ENCODE peak calls at places on chromosomes 5 and 9, in four cellular contexts. I is A549, L is aorta, C is Peyer's patch. Y is an unnamed sample.

GRCh38 chr5:150412319-150413175 is at the start of gene CD74:
- DNase-seq in I (no peak), C (peak; percentile 83), L (peak; percentile 91), Y (peak; percentile 94)

GRCh38 chr5:114360816-114361723 is 800 bp upstream of the KCNN2 start:
- DNase-seq in L (peak; percentile 78), C (peak; percentile 51), I (peak; percentile 2), Y (no peak)

GRCh38 chr5:57172466-57172961 is 1.3 kb upstream of the GPBP1 start:
- DNase-seq in L (no peak), C (no peak), I (peak; percentile 33), Y (peak; percentile 60)

GRCh38 chr5:134189031-134189430 is 12.3 kb upstream of the SKP1 start:
- DNase-seq in L (no peak), C (no peak), I (no peak), Y (no peak)

GRCh38 chr5:91146905-91147600 is 236.1 kb downstream of the ARRDC3 start:
- DNase-seq in C (no peak), L (no peak), I (no peak), Y (no peak)

GRCh38 chr5:60439552-60439951 is 260.4 kb downstream of the DEPDC1B start:
- DNase-seq in C (no peak), L (no peak), I (no peak), Y (no peak)

GRCh38 chr5:91283899-91284298 is 99.2 kb downstream of the ARRDC3 start:
- DNase-seq in I (peak; percentile 72), C (no peak), L (no peak), Y (no peak)

GRCh38 chr5:61322738-61323429 is 9.2 kb upstream of the ZSWIM6 start:
- DNase-seq in I (no peak), L (no peak), C (peak; percentile 61), Y (no peak)

GRCh38 chr9:34163439-34163838 is 15.4 kb upstream of the UBAP1 start:
- DNase-seq in I (peak; percentile 84), C (no peak), L (no peak), Y (no peak)

GRCh38 chr5:21665525-21665924 is 1187.6 kb downstream of the CDH12 start:
- DNase-seq in C (no peak), I (no peak), L (no peak), Y (no peak)

GRCh38 chr9:136532799-136533774 is 12.8 kb downstream of the NOTCH1 start:
- DNase-seq in I (no peak), C (no peak), L (no peak), Y (peak; percentile 76)

GRCh38 chr5:141870226-141870625 is 8.0 kb downstream of the PCDH1 start:
- DNase-seq in L (peak; percentile 46), I (no peak), C (peak; percentile 53), Y (no peak)

GRCh38 chr5:176888865-176889165 is 10.3 kb downstream of the HK3 start:
- DNase-seq in I (no peak), C (no peak), L (no peak), Y (no peak)

GRCh38 chr5:142743677-142744441 is 26.3 kb upstream of the ARHGAP26 start:
- DNase-seq in L (no peak), C (no peak), I (no peak), Y (no peak)

GRCh38 chr9:3080951-3081350 is 237.1 kb upstream of the PUM3 start:
- DNase-seq in I (no peak), C (no peak), L (no peak), Y (no peak)

GRCh38 chr5:151622367-151623097 is 31.4 kb upstream of the FAT2 start:
- DNase-seq in L (no peak), I (no peak), C (no peak), Y (no peak)

GRCh38 chr9:128615571-128615970 is 41.1 kb downstream of the DYNC2I2 start:
- DNase-seq in C (no peak), I (no peak), L (peak; percentile 58), Y (no peak)

GRCh38 chr5:159207616-159208507 is 1.5 kb downstream of the RNF145 start:
- DNase-seq in L (peak; percentile 90), C (peak; percentile 80), I (peak; percentile 85), Y (peak; percentile 69)

GRCh38 chr5:132049093-132049492 is 11.4 kb upstream of the IL3 start:
- DNase-seq in C (no peak), I (no peak), L (no peak), Y (no peak)
- H3K9me3 ChIP-seq in C (no peaks in the 10 kb centered on the region), I (no peaks in the 10 kb centered on the region), L (no peaks in the 10 kb centered on the region), Y (no peaks in the 10 kb centered on the region)

DNA sequence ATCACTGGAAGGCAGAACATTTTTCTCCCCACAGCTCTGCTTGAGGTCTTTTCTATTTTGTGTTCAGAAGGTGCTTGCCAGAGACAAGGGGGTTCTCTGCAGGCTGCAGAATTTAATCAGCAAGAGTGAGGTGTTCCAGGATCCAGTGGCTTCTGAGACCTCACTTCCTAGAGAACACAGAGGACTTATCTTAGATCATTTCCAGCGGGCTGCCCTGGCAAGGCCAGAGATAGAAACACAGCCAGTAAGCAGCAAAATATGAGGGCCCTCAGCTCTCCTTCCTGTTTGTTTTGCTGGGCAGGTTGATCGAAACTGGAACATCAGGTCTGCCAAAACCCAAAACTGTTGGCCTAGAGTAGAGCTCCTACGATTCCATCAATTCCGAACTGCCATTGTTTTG is 187.3 kb downstream of the DIRAS2 start:
- DNase-seq in L (no peak), I (no peak), C (no peak), Y (no peak)
- H3K27ac ChIP-seq in L (no peak overlapping the region), I (no peak overlapping the region), C (no peak overlapping the region), Y (no peak overlapping the region)

DNA sequence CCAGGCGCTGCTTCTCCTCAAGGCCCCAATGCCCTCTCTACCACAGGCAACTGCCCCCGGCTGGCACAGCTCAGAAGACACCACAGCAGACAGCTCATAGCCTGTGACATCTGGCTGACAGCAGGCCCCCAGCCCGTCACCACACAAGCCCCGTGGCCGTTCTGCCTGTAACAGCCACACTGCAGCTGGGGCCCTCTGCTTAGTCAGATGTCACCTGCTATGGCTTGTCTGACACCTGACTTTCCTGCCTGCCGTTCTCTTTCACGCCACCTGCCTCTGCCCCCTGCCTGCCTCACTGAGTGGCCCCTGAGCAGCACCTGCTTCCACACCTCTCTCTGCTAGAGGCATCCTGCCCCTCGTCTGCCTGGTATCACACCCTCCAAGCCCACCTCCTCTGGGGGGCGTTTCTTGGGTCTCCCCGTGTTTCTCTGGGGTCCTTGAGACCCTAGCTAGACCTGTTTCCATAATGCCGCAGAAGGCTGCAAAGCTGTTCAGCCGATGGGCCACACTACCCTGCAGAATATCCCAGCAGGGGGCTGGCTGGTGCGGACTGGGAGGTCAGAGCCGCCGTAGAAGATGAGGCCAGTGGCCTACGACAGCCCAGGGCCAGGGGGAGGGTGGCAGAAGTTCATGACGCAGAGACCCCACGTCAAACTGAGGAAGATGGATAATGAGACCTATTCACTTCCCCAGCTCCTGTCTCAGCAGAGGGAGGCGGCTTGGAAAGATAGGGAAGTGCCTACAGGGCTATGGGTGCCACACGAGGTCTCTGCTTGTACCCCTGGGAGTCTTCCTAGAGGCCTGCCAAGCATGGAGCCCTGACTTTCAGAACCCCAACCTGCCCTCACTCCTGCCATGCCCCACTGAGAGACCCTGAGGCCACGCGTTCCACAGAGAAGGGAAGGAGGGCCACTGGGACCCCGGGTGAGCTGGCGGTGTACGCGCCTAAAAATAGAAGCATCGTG is 95.1 kb downstream of the ZNF354C start:
- DNase-seq in C (peak; percentile 41), L (peak; percentile 65), I (no peak), Y (no peak)
- H3K9me3 ChIP-seq in C (no peaks in the 10 kb centered on the region), L (no peaks in the 10 kb centered on the region), I (peaks cover 17% of the 10 kb centered on the region), Y (no peaks in the 10 kb centered on the region)

DNA sequence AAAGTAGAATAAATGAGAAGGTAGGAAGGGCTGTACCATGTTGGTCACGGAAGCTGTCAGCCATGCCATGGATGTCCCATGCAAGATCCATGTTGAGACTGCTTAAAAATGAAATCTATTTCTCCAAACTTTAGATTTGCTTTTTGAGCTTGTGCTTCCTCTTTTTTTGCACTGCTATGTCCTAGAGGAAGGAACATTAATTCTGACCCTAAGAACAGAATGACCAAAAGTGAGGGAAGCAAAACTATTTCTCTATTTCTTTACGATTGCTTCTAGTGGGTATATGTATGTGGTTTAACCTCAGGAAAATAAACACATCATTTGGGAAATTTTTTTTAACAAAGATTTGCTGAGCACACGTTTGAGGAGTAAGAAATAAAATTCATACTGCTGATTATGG is 84.6 kb downstream of the USP20 start:
- DNase-seq in C (no peak), L (no peak), I (no peak), Y (no peak)
- H3K27ac ChIP-seq in C (no peak overlapping the region), L (no peak overlapping the region), I (no peak overlapping the region), Y (no peak overlapping the region)

GRCh38 chr9:122164286-122164685 is 4.6 kb downstream of the MORN5 start:
- DNase-seq in C (no peak), I (no peak), L (no peak), Y (no peak)

GRCh38 chr9:122162415-122162814 is 2.7 kb downstream of the MORN5 start:
- DNase-seq in I (no peak), C (no peak), L (no peak), Y (no peak)

GRCh38 chr9:122172131-122172530 is 12.4 kb downstream of the MORN5 start:
- DNase-seq in L (no peak), C (no peak), I (no peak), Y (no peak)

GRCh38 chr9:122173670-122174069 is 14.0 kb downstream of the MORN5 start:
- DNase-seq in L (no peak), C (no peak), I (no peak), Y (no peak)

GRCh38 chr9:122168356-122168755 is 8.6 kb downstream of the MORN5 start:
- DNase-seq in C (no peak), I (no peak), L (no peak), Y (no peak)
- H3K9me3 ChIP-seq in C (no peaks in the 10 kb centered on the region), I (peaks cover 2% of the 10 kb centered on the region), L (peaks cover 2% of the 10 kb centered on the region), Y (no peaks in the 10 kb centered on the region)

GRCh38 chr5:174311531-174312269 is 266.2 kb downstream of the NSG2 start:
- DNase-seq in I (peak; percentile 54), C (peak; percentile 77), L (peak; percentile 92), Y (peak; percentile 36)
- H3K27ac ChIP-seq in I (peak overlapping the region; percentile 29), C (no peak overlapping the region), L (no peak overlapping the region), Y (no peak overlapping the region)

GRCh38 chr5:180250329-180250728 is 41.3 kb upstream of the RASGEF1C start:
- DNase-seq in C (no peak), L (no peak), I (no peak), Y (no peak)
- H3K9me3 ChIP-seq in C (no peaks in the 10 kb centered on the region), L (peaks cover 48% of the 10 kb centered on the region), I (peaks cover 93% of the 10 kb centered on the region), Y (peaks cover 4% of the 10 kb centered on the region)

DNA sequence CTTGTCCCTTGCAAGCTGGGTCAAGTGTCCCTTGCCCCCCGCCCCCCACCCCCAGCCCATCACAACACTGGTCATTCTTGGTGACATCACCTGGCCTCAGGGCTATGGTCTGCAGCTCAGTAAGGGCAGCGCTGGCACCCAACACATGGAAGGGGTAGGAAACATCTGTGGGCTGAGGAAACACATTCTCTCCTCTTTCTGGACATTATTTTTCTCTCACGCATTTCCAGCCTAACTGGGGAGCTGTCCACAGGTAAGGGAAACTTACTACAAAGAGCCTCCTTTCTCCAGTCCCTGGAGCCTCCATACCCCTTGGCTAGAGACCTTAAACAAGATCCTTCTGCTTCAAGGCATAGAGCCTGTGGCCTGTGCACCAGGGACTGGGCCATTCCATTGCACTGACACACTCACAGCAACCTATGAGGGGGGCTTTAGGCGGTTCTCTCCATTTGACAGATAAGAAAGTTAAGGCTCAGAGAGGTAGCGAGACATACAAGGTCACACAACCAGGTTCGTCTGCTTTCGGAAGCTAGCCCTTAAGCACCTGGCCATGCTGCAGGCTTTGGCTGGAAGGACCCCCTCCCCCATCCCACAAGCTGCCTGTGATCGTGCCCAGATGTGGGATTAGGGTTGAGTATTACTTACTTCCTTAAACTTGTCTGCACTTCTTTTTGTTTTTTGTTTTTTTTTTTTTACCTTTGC is 40.7 kb downstream of the CXXC5 start:
- DNase-seq in C (no peak), I (no peak), L (no peak), Y (no peak)
- H3K27ac ChIP-seq in C (no peak overlapping the region), I (no peak overlapping the region), L (no peak overlapping the region), Y (no peak overlapping the region)